ENCODE peak calls at places on chromosomes 3 and 15, in five cellular contexts. V is body of pancreas, H is stomach, K is GM23338, Y is WERI-Rb-1. Q is an unnamed sample.

GRCh38 chr15:74315626-74316025 is 51.8 kb downstream of the CYP11A1 start:
- DNase-seq in V (no peak), H (no peak), K (no peak), Y (no peak), Q (no peak)

GRCh38 chr15:95715919-95716318 is 614.6 kb upstream of the NR2F2 start:
- DNase-seq in V (no peak), H (no peak), K (peak), Y (no peak), Q (no peak)

GRCh38 chr3:152199069-152199838 is 69.5 kb upstream of the MBNL1 start:
- DNase-seq in V (no peak), H (no peak), K (no peak), Y (no peak), Q (no peak)

GRCh38 chr3:146100825-146101444 is 60.0 kb downstream of the PLOD2 start:
- DNase-seq in V (no peak), H (no peak), K (no peak), Y (no peak), Q (peak)

GRCh38 chr15:37682304-37682703 is 252.1 kb upstream of the TMCO5A start:
- DNase-seq in V (no peak), H (no peak), K (peak), Y (no peak), Q (peak)

GRCh38 chr15:89322822-89323221 is 11.8 kb downstream of the POLG start:
- DNase-seq in V (no peak), H (no peak), K (no peak), Y (no peak), Q (no peak)

GRCh38 chr3:39810647-39811161 is 1.3 kb downstream of the MYRIP start:
- DNase-seq in V (peak), H (no peak), K (peak), Y (no peak), Q (no peak)

GRCh38 chr3:184172681-184173373 is 1.8 kb upstream of the AP2M1 start:
- DNase-seq in V (no peak), H (no peak), K (no peak), Y (no peak), Q (peak)

GRCh38 chr15:73051402-73051810 is 857 bp upstream of the NEO1 start:
- DNase-seq in V (peak), H (peak), K (no peak), Y (no peak), Q (no peak)

GRCh38 chr15:85007741-85008140 is 26.1 kb downstream of the PDE8A start:
- DNase-seq in V (no peak), H (no peak), K (no peak), Y (no peak), Q (no peak)

GRCh38 chr3:51141573-51141972 is 243.5 kb upstream of the MANF start:
- DNase-seq in V (no peak), H (no peak), K (peak), Y (no peak), Q (no peak)

GRCh38 chr3:81080608-81081007 is 680.8 kb downstream of the GBE1 start:
- DNase-seq in V (no peak), H (no peak), K (no peak), Y (no peak), Q (no peak)

GRCh38 chr3:12986986-12987385 is 86.2 kb downstream of the IQSEC1 start:
- DNase-seq in V (peak), H (peak), K (no peak), Y (peak), Q (no peak)

GRCh38 chr3:165195226-165195625 is 958 bp downstream of the SLITRK3 start:
- DNase-seq in V (no peak), H (no peak), K (peak), Y (no peak), Q (no peak)

GRCh38 chr3:88661433-88661824 is 446.0 kb upstream of the EPHA3 start:
- DNase-seq in V (no peak), H (no peak), K (no peak), Y (no peak), Q (no peak)

GRCh38 chr15:35958936-35959335 is 413.0 kb upstream of the DPH6 start:
- DNase-seq in V (no peak), H (no peak), K (no peak), Y (no peak), Q (no peak)

GRCh38 chr15:70112018-70112395 is 14.3 kb upstream of the TLE3 start:
- DNase-seq in V (no peak), H (no peak), K (no peak), Y (no peak), Q (peak)
- H3K4me3 ChIP-seq in V (no peak), H (no peak), K (peak), Y (peak), Q (no peak)

DNA sequence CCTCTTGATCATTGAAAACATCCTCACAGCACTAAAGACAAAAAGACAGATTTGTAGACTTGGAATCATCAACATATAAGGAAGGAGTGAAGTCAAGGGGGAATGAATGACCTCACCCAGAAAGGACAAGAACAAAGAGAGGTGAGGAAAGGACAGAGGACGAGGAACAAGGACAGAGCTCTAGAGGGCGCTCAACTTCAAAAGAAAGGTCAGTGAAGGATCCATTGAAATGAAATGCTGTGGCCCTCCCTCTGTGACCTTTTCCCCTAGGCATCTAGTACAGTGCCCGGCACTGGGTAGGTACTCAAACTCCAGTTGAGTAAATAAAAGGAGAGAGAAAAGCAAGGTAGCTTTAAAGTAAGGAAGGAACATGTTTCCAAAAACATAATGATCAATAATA is 2.6 kb downstream of the ATP8B4 start:
- DNase-seq in V (no peak), H (no peak), K (peak), Y (peak), Q (peak)
- TF ChIP-seq CTCF in V (no peak), H (no peak), K (peak), Y (peak), Q (peak)

GRCh38 chr15:59353994-59354951 is 18.4 kb downstream of the MYO1E start:
- DNase-seq in V (no peak), H (no peak), K (peak), Y (no peak), Q (no peak)
- H3K4me3 ChIP-seq in V (no peak), H (no peak), K (peak), Y (no peak), Q (no peak)

DNA sequence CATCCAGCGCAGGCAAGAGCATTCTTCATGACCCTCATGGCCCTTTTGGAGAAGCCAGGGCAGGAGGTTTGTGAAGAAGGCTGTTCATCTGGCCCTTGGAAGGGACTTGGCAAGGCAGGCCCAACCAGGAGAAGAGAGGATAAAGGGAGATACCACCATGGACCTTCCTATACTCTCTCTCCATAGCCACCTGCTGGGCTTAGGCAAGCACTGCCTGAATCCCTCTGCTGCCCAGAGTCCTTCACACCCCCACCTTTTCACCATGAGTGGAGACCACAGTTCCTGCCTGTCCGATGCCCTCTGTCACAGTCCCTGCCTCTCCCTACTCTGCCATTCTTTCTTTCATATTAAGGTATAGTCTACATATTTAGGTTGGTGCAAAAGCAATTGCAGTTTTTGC is 10.6 kb upstream of the SFMBT1 start:
- DNase-seq in V (no peak), H (peak), K (peak), Y (peak), Q (peak)
- TF ChIP-seq CTCF in V (no peak), H (peak), K (peak), Y (peak), Q (peak)

GRCh38 chr15:59205839-59206622 is 612 bp upstream of the LDHAL6B start:
- DNase-seq in V (no peak), H (no peak), K (no peak), Y (no peak), Q (no peak)

GRCh38 chr15:59206623-59207183 is at the start of gene LDHAL6B:
- DNase-seq in V (no peak), H (no peak), K (no peak), Y (no peak), Q (no peak)

GRCh38 chr15:59203026-59203425 is 3.6 kb upstream of the LDHAL6B start:
- DNase-seq in V (no peak), H (no peak), K (no peak), Y (no peak), Q (no peak)

GRCh38 chr15:59200560-59200959 is 6.1 kb upstream of the LDHAL6B start:
- DNase-seq in V (no peak), H (no peak), K (no peak), Y (no peak), Q (no peak)

GRCh38 chr15:59203572-59203971 is 3.1 kb upstream of the LDHAL6B start:
- DNase-seq in V (no peak), H (no peak), K (no peak), Y (no peak), Q (no peak)
- H3K4me3 ChIP-seq in V (no peak), H (no peak), K (no peak), Y (no peak), Q (no peak)

GRCh38 chr15:90545095-90545494 is 15.4 kb downstream of the CRTC3 start:
- DNase-seq in V (no peak), H (no peak), K (no peak), Y (no peak), Q (no peak)
- TF ChIP-seq CTCF in V (no peak), H (no peak), K (peak), Y (no peak), Q (peak)

GRCh38 chr15:92839696-92840095 is 60.4 kb upstream of the CHD2 start:
- DNase-seq in V (peak), H (no peak), K (no peak), Y (no peak), Q (no peak)
- H3K4me3 ChIP-seq in V (no peak), H (no peak), K (no peak), Y (no peak), Q (no peak)

Q was measured in choroid plexus epithelial cell.